ENCODE peak calls at places on chromosomes 16 and 17, in five cellular contexts. W is heart right ventricle, A is kidney, Q is stomach, K is mammary epithelial cell. Z is an unnamed sample.
A peak's percentile ranks its signal among the peaks of the same experiment; 100 is the strongest.

GRCh38 chr17:50132104-50132794 is 2.3 kb upstream of the SAMD14 start:
- DNase-seq in A (no peak), K (no peak), W (no peak), Q (no peak), Z (no peak)

GRCh38 chr17:82222816-82223215 is 6.0 kb upstream of the SLC16A3 start:
- DNase-seq in K (no peak), A (no peak), W (no peak), Q (no peak), Z (no peak)

GRCh38 chr17:8791910-8792270 is 7.3 kb downstream of the MFSD6L start:
- DNase-seq in A (no peak), K (peak; percentile 82), Q (no peak), W (no peak), Z (no peak)

GRCh38 chr16:71895679-71896385 is 501 bp downstream of the IST1 start:
- DNase-seq in K (peak; percentile 50), W (peak; percentile 50), A (peak; percentile 84), Q (peak; percentile 37), Z (peak; percentile 83)

GRCh38 chr17:16351831-16352230 is 1.4 kb downstream of the CENPV start:
- DNase-seq in Q (no peak), A (no peak), K (no peak), W (no peak), Z (no peak)

GRCh38 chr17:47720754-47721533 is 12.1 kb upstream of the TBX21 start:
- DNase-seq in Q (no peak), A (no peak), K (peak; percentile 32), W (no peak), Z (no peak)

GRCh38 chr16:20774703-20775362 is 11.0 kb downstream of the ACSM3 start:
- DNase-seq in Q (peak; percentile 85), A (peak; percentile 75), K (peak; percentile 68), W (peak; percentile 45), Z (peak; percentile 87)

GRCh38 chr17:15361151-15361550 is 19.8 kb upstream of the TEKT3 start:
- DNase-seq in A (no peak), Q (no peak), K (no peak), W (no peak), Z (no peak)

GRCh38 chr17:79065105-79065670 is 9.4 kb upstream of the ENGASE start:
- DNase-seq in K (no peak), Q (peak; percentile 57), W (no peak), A (no peak), Z (peak; percentile 51)

GRCh38 chr17:81684442-81684911 is 666 bp downstream of the HGS start:
- DNase-seq in Q (no peak), K (no peak), A (no peak), W (no peak), Z (no peak)

GRCh38 chr16:22648941-22649340 is 138.2 kb downstream of the NPIPB5 start:
- DNase-seq in A (no peak), K (no peak), W (no peak), Q (no peak), Z (no peak)

GRCh38 chr17:19769946-19770652 is 22.0 kb upstream of the ALDH3A1 start:
- DNase-seq in A (no peak), Q (no peak), W (no peak), K (no peak), Z (no peak)

GRCh38 chr16:79146-80054 is 1.4 kb downstream of the MPG start:
- DNase-seq in W (no peak), A (no peak), Q (no peak), K (no peak), Z (no peak)

GRCh38 chr16:86990451-86990850 is 326.7 kb downstream of the C16orf95 start:
- DNase-seq in W (no peak), A (no peak), Q (no peak), K (no peak), Z (no peak)

GRCh38 chr17:41505836-41506767 is 690 bp upstream of the KRT13 start:
- DNase-seq in K (no peak), W (no peak), A (no peak), Q (no peak), Z (no peak)

GRCh38 chr16:77223184-77223583 is 24.0 kb downstream of the SYCE1L start:
- DNase-seq in W (no peak), Q (no peak), K (no peak), A (no peak), Z (no peak)

GRCh38 chr16:15672514-15673167 is 22.6 kb downstream of the NDE1 start:
- DNase-seq in W (peak; percentile 83), Q (peak; percentile 70), A (peak; percentile 95), K (peak; percentile 99), Z (peak; percentile 90)

GRCh38 chr16:11139624-11140375 is 116.2 kb downstream of the SOCS1 start:
- DNase-seq in K (no peak), A (no peak), Q (no peak), W (no peak), Z (no peak)

GRCh38 chr16:87447323-87447722 is 45.5 kb downstream of the ZCCHC14 start:
- DNase-seq in W (no peak), K (no peak), Q (no peak), A (no peak), Z (no peak)

GRCh38 chr17:30113213-30113612 is 3.4 kb upstream of the NSRP1 start:
- DNase-seq in W (no peak), A (no peak), Q (peak; percentile 65), K (peak; percentile 69), Z (no peak)

GRCh38 chr17:74807925-74808324 is 31.8 kb upstream of the NAT9 start:
- DNase-seq in A (no peak), W (no peak), Q (no peak), K (no peak), Z (no peak)

GRCh38 chr17:9837551-9838471 is 12.1 kb downstream of the GLP2R start:
- DNase-seq in K (peak; percentile 34), W (peak; percentile 58), A (no peak), Q (no peak), Z (no peak)

GRCh38 chr17:17152385-17152784 is 53.7 kb downstream of the PLD6 start:
- DNase-seq in W (peak; percentile 74), A (no peak), Q (peak; percentile 36), K (peak; percentile 11), Z (peak; percentile 73)

GRCh38 chr16:49857423-49858181 is 1.7 kb upstream of the ZNF423 start:
- DNase-seq in Q (peak; percentile 56), A (peak; percentile 80), K (peak; percentile 37), W (peak; percentile 62), Z (peak; percentile 76)

GRCh38 chr16:30644334-30644830 is 6.4 kb upstream of the PRR14 start:
- DNase-seq in K (no peak), W (no peak), A (no peak), Q (no peak), Z (no peak)

GRCh38 chr16:30650369-30651123 is at the start of gene PRR14:
- DNase-seq in K (peak; percentile 99), Q (peak; percentile 100), A (peak; percentile 100), W (peak; percentile 99), Z (peak; percentile 100)

GRCh38 chr16:30649725-30650368 is 913 bp upstream of the PRR14 start:
- DNase-seq in W (peak; percentile 42), K (no peak), A (peak; percentile 89), Q (no peak), Z (peak; percentile 81)

GRCh38 chr16:30645727-30646126 is 5.0 kb upstream of the PRR14 start:
- DNase-seq in W (no peak), Q (no peak), K (no peak), A (no peak), Z (no peak)

GRCh38 chr16:30647274-30647571 is 3.5 kb upstream of the PRR14 start:
- DNase-seq in Q (no peak), A (peak; percentile 39), W (no peak), K (no peak), Z (no peak)
- H3K4me1 ChIP-seq in Q (peaks cover 17% of the 10 kb centered on the region), A (peaks cover 4% of the 10 kb centered on the region), W (peaks cover 7% of the 10 kb centered on the region), K (peaks cover 4% of the 10 kb centered on the region), Z (peaks cover 10% of the 10 kb centered on the region)

GRCh38 chr16:12553191-12553590 is 250.5 kb downstream of the CPPED1 start:
- DNase-seq in A (no peak), Q (no peak), W (no peak), K (peak; percentile 3), Z (no peak)

GRCh38 chr16:12548270-12548983 is 255.3 kb downstream of the CPPED1 start:
- DNase-seq in Q (no peak), W (no peak), K (no peak), A (no peak), Z (no peak)

GRCh38 chr16:12547608-12547922 is 256.1 kb downstream of the CPPED1 start:
- DNase-seq in A (no peak), K (no peak), W (no peak), Q (no peak), Z (no peak)

GRCh38 chr16:12551946-12552345 is 251.7 kb downstream of the CPPED1 start:
- DNase-seq in Q (no peak), A (no peak), K (no peak), W (no peak), Z (no peak)

DNA sequence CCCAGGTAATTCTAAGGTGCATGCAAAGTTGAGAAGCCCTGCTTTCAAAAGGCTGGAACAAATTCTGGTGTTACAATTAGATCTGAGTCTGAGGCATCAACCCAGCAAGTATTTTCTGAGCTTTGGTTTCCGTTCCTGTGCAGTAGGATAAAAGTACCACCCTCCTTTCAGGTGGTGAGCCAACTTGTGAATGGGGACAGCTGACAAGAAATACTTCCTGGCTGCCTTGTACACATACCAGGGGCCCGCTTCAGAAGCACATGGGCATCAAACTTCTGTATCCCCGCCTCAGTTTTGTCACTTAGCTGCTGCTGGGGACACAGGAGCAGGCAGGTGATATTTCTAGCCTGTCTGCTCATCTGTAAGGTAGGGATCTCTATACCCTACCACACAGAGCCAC is 252.2 kb downstream of the CPPED1 start:
- DNase-seq in A (no peak), Q (no peak), W (no peak), K (no peak), Z (no peak)
- H3K4me1 ChIP-seq in A (no peaks in the 10 kb centered on the region), Q (no peaks in the 10 kb centered on the region), W (no peaks in the 10 kb centered on the region), K (no peaks in the 10 kb centered on the region), Z (no peaks in the 10 kb centered on the region)

DNA sequence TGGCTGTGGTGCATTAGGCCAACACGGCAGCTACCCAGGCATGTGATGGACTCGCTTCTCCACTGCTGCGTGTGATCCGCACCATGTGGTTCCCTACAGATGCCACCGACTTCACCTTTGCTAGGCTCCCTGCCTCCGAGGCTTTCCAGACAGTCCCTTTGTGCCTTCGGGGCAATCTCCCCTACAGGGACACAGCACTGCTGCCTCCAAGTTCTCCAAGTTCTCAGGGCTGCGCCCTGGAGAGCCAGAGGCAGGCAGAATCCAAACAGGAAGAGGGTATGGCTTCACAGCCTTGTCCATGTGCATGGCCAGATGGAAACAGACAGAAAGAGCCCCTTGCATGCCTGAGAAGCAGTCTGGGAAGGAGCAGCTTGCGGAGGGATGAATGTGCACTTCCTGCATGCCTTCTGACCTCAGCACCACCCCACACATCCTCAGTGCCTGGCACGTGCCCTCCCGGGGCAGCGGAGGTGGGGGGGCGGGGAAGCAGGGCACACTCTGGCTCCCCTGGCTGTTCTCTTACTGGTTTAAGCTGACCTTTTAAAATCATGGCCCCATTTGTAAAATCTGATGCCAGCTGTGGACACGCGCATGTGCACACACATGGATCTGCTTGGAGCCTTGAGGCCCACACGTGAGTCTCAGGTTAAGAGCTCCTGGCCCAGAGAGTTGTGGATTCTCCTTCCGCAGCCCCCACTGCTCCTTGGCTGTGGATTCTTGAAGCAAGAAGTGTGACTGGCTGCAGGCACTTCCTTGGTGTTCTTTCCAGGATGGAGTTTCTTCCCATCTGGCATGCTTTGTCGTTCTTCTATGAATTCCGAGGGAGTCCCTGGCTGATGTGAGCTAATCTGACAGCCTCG is 55.3 kb upstream of the MTSS2 start:
- DNase-seq in K (no peak), W (no peak), A (no peak), Q (no peak), Z (no peak)
- H3K4me1 ChIP-seq in K (peaks cover 39% of the 10 kb centered on the region), W (peaks cover 42% of the 10 kb centered on the region), A (peaks cover 33% of the 10 kb centered on the region), Q (peaks cover 44% of the 10 kb centered on the region), Z (peaks cover 65% of the 10 kb centered on the region)

GRCh38 chr17:64410750-64411490 is 20.3 kb upstream of the PECAM1 start:
- DNase-seq in K (no peak), A (no peak), Q (no peak), W (no peak), Z (peak; percentile 31)
- H3K4me1 ChIP-seq in K (no peaks in the 10 kb centered on the region), A (peaks cover 3% of the 10 kb centered on the region), Q (peaks cover 12% of the 10 kb centered on the region), W (peaks cover 11% of the 10 kb centered on the region), Z (peaks cover 18% of the 10 kb centered on the region)